ENCODE peak calls at places on chromosomes 3 and 15, in seven cellular contexts. E is prostate gland, K is A549, T is body of pancreas, S is esophagus squamous epithelium, Y is vagina, A is HepG2. X is an unnamed sample.

GRCh38 chr3:34676431-34676830 is 878.0 kb downstream of the PDCD6IP start:
- DNase-seq in S (no peak), E (no peak), Y (no peak), K (no peak), T (no peak), A (no peak), X (no peak)

GRCh38 chr3:195522254-195523023 is 20.7 kb downstream of the PPP1R2 start:
- DNase-seq in K (peak), S (no peak), E (no peak), A (no peak), Y (no peak), T (no peak), X (no peak)

GRCh38 chr3:16504692-16505091 is 8.8 kb downstream of the RFTN1 start:
- DNase-seq in A (no peak), E (no peak), Y (no peak), T (no peak), S (no peak), K (no peak), X (no peak)

GRCh38 chr15:40398413-40398873 is 7.2 kb upstream of the IVD start:
- DNase-seq in Y (no peak), A (no peak), K (no peak), E (no peak), S (no peak), T (no peak), X (no peak)

GRCh38 chr3:151264611-151265010 is 13.7 kb downstream of the P2RY14 start:
- DNase-seq in E (no peak), Y (no peak), A (no peak), T (no peak), K (no peak), S (no peak), X (no peak)

GRCh38 chr3:50365080-50365841 is 5.9 kb upstream of the TMEM115 start:
- DNase-seq in Y (no peak), K (no peak), S (peak), A (no peak), E (peak), T (peak), X (peak)

GRCh38 chr3:71725279-71725991 is at the start of gene EIF4E3:
- DNase-seq in E (peak), A (no peak), T (peak), K (no peak), S (no peak), Y (no peak), X (peak)

GRCh38 chr15:43093026-43093425 is 12.8 kb downstream of the UBR1 start:
- DNase-seq in T (no peak), S (no peak), A (no peak), Y (no peak), E (no peak), K (no peak), X (no peak)

GRCh38 chr3:154745925-154746324 is 315.9 kb upstream of the GPR149 start:
- DNase-seq in Y (no peak), A (no peak), E (no peak), S (no peak), K (no peak), T (no peak), X (no peak)

GRCh38 chr3:8970971-8971589 is 7.8 kb upstream of the RAD18 start:
- DNase-seq in S (no peak), E (peak), A (peak), K (peak), Y (no peak), T (peak), X (peak)

GRCh38 chr3:195703776-195704175 is 17.0 kb upstream of the MUC20 start:
- DNase-seq in T (no peak), A (no peak), S (no peak), Y (no peak), K (no peak), E (no peak), X (no peak)

GRCh38 chr15:80597081-80597480 is 98.0 kb upstream of the ABHD17C start:
- DNase-seq in Y (peak), T (no peak), S (no peak), A (no peak), K (no peak), E (no peak), X (no peak)

GRCh38 chr3:172607305-172608121 is 84.3 kb upstream of the TNFSF10 start:
- DNase-seq in T (no peak), A (no peak), S (no peak), K (no peak), E (peak), Y (no peak), X (no peak)

GRCh38 chr3:159380891-159381290 is 579.0 kb downstream of the MFSD1 start:
- DNase-seq in Y (no peak), S (no peak), K (no peak), A (no peak), E (no peak), T (no peak), X (no peak)

GRCh38 chr3:8052599-8053185 is 448.9 kb upstream of the LMCD1 start:
- DNase-seq in T (no peak), K (no peak), Y (no peak), A (no peak), E (no peak), S (no peak), X (no peak)

GRCh38 chr3:195613468-195614069 is 29.8 kb upstream of the APOD start:
- DNase-seq in A (no peak), Y (no peak), E (no peak), T (no peak), S (no peak), K (no peak), X (no peak)

GRCh38 chr3:157786618-157787017 is 283.4 kb upstream of the VEPH1 start:
- DNase-seq in A (no peak), Y (no peak), K (no peak), E (no peak), T (no peak), S (no peak), X (no peak)

GRCh38 chr3:149101154-149101553 is 14.8 kb upstream of the HLTF start:
- DNase-seq in Y (no peak), S (no peak), A (no peak), E (no peak), K (no peak), T (no peak), X (no peak)

GRCh38 chr3:100521439-100521845 is 29.0 kb downstream of the TMEM45A start:
- DNase-seq in A (no peak), T (no peak), K (no peak), E (no peak), Y (no peak), S (no peak), X (no peak)
- TF ChIP-seq POLR2A in A (no peak), T (no peak), K (no peak), E (no peak), Y (no peak), S (no peak), X (no peak)

GRCh38 chr15:31081568-31082250 is 19.8 kb downstream of the TRPM1 start:
- DNase-seq in A (no peak), K (no peak), E (no peak), T (peak), Y (no peak), S (no peak), X (no peak)
- H3K27ac ChIP-seq in A (no peak), K (peak), E (no peak), T (no peak), Y (peak), S (peak), X (no peak)

GRCh38 chr3:53202331-53203015 is 41.5 kb downstream of the PRKCD start:
- DNase-seq in A (no peak), Y (no peak), S (no peak), K (no peak), T (no peak), E (no peak), X (no peak)

GRCh38 chr3:53198996-53199395 is 38.0 kb downstream of the PRKCD start:
- DNase-seq in Y (no peak), E (no peak), K (no peak), T (no peak), S (no peak), A (no peak), X (no peak)

GRCh38 chr3:53201190-53201504 is 40.1 kb downstream of the PRKCD start:
- DNase-seq in S (no peak), T (no peak), Y (no peak), A (no peak), K (no peak), E (no peak), X (no peak)

GRCh38 chr3:53199834-53200233 is 38.8 kb downstream of the PRKCD start:
- DNase-seq in Y (no peak), E (no peak), T (no peak), A (no peak), S (no peak), K (no peak), X (no peak)

DNA sequence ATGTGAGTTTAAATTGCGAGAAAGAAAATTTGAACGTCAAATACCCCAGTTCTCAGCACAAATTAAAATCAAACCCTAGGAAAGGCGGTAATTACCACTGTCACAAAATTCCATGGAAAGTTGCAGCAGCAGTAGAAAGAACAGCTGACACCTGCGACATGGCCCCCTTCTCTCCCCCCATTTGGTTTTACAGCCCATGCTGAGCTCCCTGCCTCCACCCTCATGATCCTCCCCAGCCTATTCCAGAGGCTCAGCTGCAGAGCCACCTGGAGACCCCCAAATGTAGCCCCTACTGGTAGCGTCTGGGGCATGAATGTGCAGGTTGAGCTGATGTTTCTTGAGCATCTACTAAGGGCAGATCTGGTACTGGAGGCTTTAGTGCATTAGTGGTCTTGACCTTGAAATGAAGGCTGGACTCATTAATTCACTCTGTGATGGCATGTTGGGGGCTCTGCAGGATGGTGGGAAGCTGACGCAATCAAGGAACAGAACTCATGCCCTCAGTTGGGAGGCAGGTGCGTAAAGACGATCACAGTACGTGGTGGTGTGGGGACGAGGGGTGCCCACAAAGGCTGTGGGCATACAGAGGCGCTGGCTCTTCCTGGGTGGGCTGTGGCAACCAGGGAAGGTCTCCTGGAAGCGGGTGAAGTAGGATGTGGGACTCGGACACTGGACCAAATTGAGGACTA is 39.6 kb downstream of the PRKCD start:
- DNase-seq in S (no peak), T (no peak), E (no peak), Y (no peak), A (no peak), K (no peak), X (no peak)
- TF ChIP-seq POLR2A in S (no peak), T (no peak), E (no peak), Y (no peak), A (no peak), K (no peak), X (no peak)

GRCh38 chr15:59405079-59405478 is 32.4 kb upstream of the MYO1E start:
- DNase-seq in T (no peak), Y (no peak), S (no peak), E (no peak), K (no peak), A (no peak), X (no peak)

GRCh38 chr15:59399465-59400102 is 26.9 kb upstream of the MYO1E start:
- DNase-seq in A (no peak), E (no peak), S (no peak), Y (no peak), T (no peak), K (no peak), X (no peak)

GRCh38 chr15:59400103-59400813 is 27.6 kb upstream of the MYO1E start:
- DNase-seq in T (no peak), E (no peak), A (no peak), Y (no peak), S (no peak), K (no peak), X (no peak)

GRCh38 chr15:59398220-59398619 is 25.5 kb upstream of the MYO1E start:
- DNase-seq in E (no peak), A (no peak), Y (no peak), S (no peak), K (no peak), T (no peak), X (no peak)

GRCh38 chr15:59401810-59402569 is 29.3 kb upstream of the MYO1E start:
- DNase-seq in A (no peak), Y (no peak), K (no peak), S (no peak), E (no peak), T (no peak), X (no peak)
- H3K27ac ChIP-seq in A (no peak), Y (no peak), K (no peak), S (no peak), E (no peak), T (no peak), X (no peak)

X was measured in ovary.